ENCODE peak calls at places on chromosome 16, in five cellular contexts. X is globus pallidus; R is activated CD8-positive, alpha-beta memory T cell treated with anti-CD3 and anti-CD28 coated beads for 4 hours; C is effector memory CD8-positive, alpha-beta T cell; S is stimulated activated CD4-positive, alpha-beta T cell treated with anti-CD3 and anti-CD28 coated beads, Interleukin-2, amount 100 ng/mL, for 48 hours. T is an unnamed sample.

GRCh38 chr16:17668411-17668810 is 197.7 kb upstream of the XYLT1 start:
- DNase-seq in C (no peak), S (no peak), R (no peak), X (no peak), T (no peak)

GRCh38 chr16:58462089-58462488 is 37.9 kb upstream of the NDRG4 start:
- DNase-seq in X (no peak), S (no peak), R (no peak), C (no peak), T (no peak)

GRCh38 chr16:2081685-2082084 is 33.9 kb downstream of the TSC2 start:
- DNase-seq in R (no peak), X (no peak), S (no peak), C (no peak), T (no peak)

GRCh38 chr16:50316102-50316847 is 49.9 kb downstream of the ADCY7 start:
- DNase-seq in X (no peak), R (no peak), S (no peak), C (no peak), T (no peak)

GRCh38 chr16:65781363-65781762 is 585.1 kb upstream of the CDH5 start:
- DNase-seq in S (no peak), X (no peak), R (no peak), C (no peak), T (no peak)

GRCh38 chr16:48244863-48245195 is 729 bp downstream of the LONP2 start:
- DNase-seq in C (no peak), X (no peak), S (no peak), R (no peak), T (no peak)

GRCh38 chr16:526181-527014 is 1.1 kb upstream of the CAPN15 start:
- DNase-seq in S (peak; percentile 21), C (no peak), R (no peak), X (no peak), T (no peak)

GRCh38 chr16:2016407-2016922 is 3.1 kb upstream of the NPW start:
- DNase-seq in X (no peak), C (no peak), S (no peak), R (no peak), T (no peak)

GRCh38 chr16:17366299-17366961 is 104.3 kb downstream of the XYLT1 start:
- DNase-seq in X (no peak), R (no peak), C (no peak), S (no peak), T (no peak)

GRCh38 chr16:64878964-64879363 is 242.9 kb downstream of the CDH11 start:
- DNase-seq in C (no peak), X (no peak), R (no peak), S (no peak), T (no peak)

GRCh38 chr16:25108054-25108453 is 3.5 kb upstream of the LCMT1 start:
- DNase-seq in C (peak; percentile 21), S (no peak), X (no peak), R (no peak), T (no peak)

GRCh38 chr16:67869653-67870052 is 3.2 kb upstream of the EDC4 start:
- DNase-seq in X (no peak), R (no peak), C (no peak), S (no peak), T (no peak)

GRCh38 chr16:66069576-66069975 is 296.9 kb upstream of the CDH5 start:
- DNase-seq in R (no peak), S (no peak), C (no peak), X (no peak), T (no peak)

GRCh38 chr16:72889616-72890235 is 158.2 kb downstream of the ZFHX3 start:
- DNase-seq in S (no peak), R (no peak), C (no peak), X (no peak), T (no peak)

GRCh38 chr16:12819126-12820117 is 15.7 kb upstream of the CPPED1 start:
- DNase-seq in R (peak; percentile 47), X (peak; percentile 46), C (peak; percentile 68), S (peak; percentile 82), T (peak; percentile 63)

GRCh38 chr16:54817940-54818574 is 112.6 kb upstream of the IRX5 start:
- DNase-seq in R (no peak), X (no peak), C (no peak), S (no peak), T (no peak)

GRCh38 chr16:24853830-24854229 is 8.1 kb downstream of the SLC5A11 start:
- DNase-seq in X (peak; percentile 95), R (no peak), C (no peak), S (no peak), T (no peak)

GRCh38 chr16:14193316-14193871 is 122.3 kb downstream of the MRTFB start:
- DNase-seq in R (no peak), S (no peak), C (no peak), X (no peak), T (peak; percentile 44)

GRCh38 chr16:62029947-62030346 is 6.3 kb downstream of the CDH8 start:
- DNase-seq in S (no peak), R (no peak), C (no peak), X (no peak), T (no peak)

GRCh38 chr16:68843482-68844210 is at the start of gene TANGO6:
- DNase-seq in R (peak; percentile 89), S (peak; percentile 93), X (peak; percentile 79), C (peak; percentile 90), T (peak; percentile 85)

GRCh38 chr16:11484691-11485258 is 101.9 kb downstream of the LITAF start:
- DNase-seq in S (no peak), X (no peak), R (no peak), C (no peak), T (no peak)

GRCh38 chr16:31149894-31150890 is at the start of gene PRSS36:
- DNase-seq in X (no peak), C (no peak), R (no peak), S (no peak), T (no peak)

GRCh38 chr16:72793716-72794115 is 254.2 kb downstream of the ZFHX3 start:
- DNase-seq in S (no peak), C (no peak), X (no peak), R (no peak), T (no peak)

GRCh38 chr16:85541619-85542547 is 71.2 kb upstream of the GSE1 start:
- DNase-seq in X (no peak), S (no peak), R (no peak), C (no peak), T (no peak)

GRCh38 chr16:67672739-67673662 is 6.4 kb downstream of the C16orf86 start:
- DNase-seq in C (peak; percentile 43), S (peak; percentile 38), X (peak; percentile 55), R (no peak), T (no peak)

GRCh38 chr16:25151996-25152395 is 40.5 kb downstream of the LCMT1 start:
- DNase-seq in S (no peak), R (no peak), C (no peak), X (no peak), T (no peak)

T was measured in GM19239.